ENCODE peak calls at places on chromosome 17, in seven cellular contexts. W is PC-3, O is tibial nerve, Z is fibroblast of the aortic adventitia, H is WERI-Rb-1, L is aorta, X is suprapubic skin. Q is an unnamed sample.

GRCh38 chr17:1005361-1005946 is 8.5 kb downstream of the TIMM22 start:
- DNase-seq in X (no peak), Z (peak), L (peak), O (no peak), H (no peak), W (no peak), Q (peak)

GRCh38 chr17:44023545-44024270 is 8.9 kb upstream of the TMEM101 start:
- DNase-seq in Z (no peak), L (peak), H (peak), O (no peak), X (no peak), W (no peak), Q (no peak)

GRCh38 chr17:3475812-3476686 is at the start of gene ASPA:
- DNase-seq in W (no peak), X (no peak), L (no peak), O (no peak), H (no peak), Z (peak), Q (no peak)

GRCh38 chr17:22303865-22304264 is 611.5 kb downstream of the KCNJ18 start:
- DNase-seq in O (no peak), X (no peak), H (no peak), L (no peak), W (no peak), Z (no peak), Q (no peak)

GRCh38 chr17:66276328-66276937 is 26.0 kb upstream of the PRKCA start:
- DNase-seq in O (no peak), H (no peak), L (no peak), W (no peak), X (no peak), Z (peak), Q (no peak)

GRCh38 chr17:28547623-28548416 is 4.6 kb downstream of the UNC119 start:
- DNase-seq in Z (peak), X (no peak), O (peak), W (peak), H (peak), L (peak), Q (peak)

GRCh38 chr17:34615326-34615725 is 35.9 kb downstream of the TMEM132E start:
- DNase-seq in O (no peak), H (peak), W (no peak), X (no peak), L (no peak), Z (no peak), Q (no peak)

GRCh38 chr17:45895304-45895968 is 1.1 kb downstream of the MAPT start:
- DNase-seq in L (no peak), X (peak), Z (no peak), H (peak), O (no peak), W (peak), Q (peak)

GRCh38 chr17:80164185-80164584 is 5.6 kb upstream of the CARD14 start:
- DNase-seq in W (no peak), L (no peak), X (no peak), O (no peak), H (no peak), Z (no peak), Q (no peak)

GRCh38 chr17:146546-146945 is 9.2 kb downstream of the SCGB1C2 start:
- DNase-seq in Z (no peak), O (peak), H (no peak), L (peak), W (no peak), X (peak), Q (no peak)

GRCh38 chr17:40517286-40517662 is 15.9 kb upstream of the TNS4 start:
- DNase-seq in W (no peak), X (peak), Z (no peak), O (no peak), L (no peak), H (no peak), Q (no peak)

GRCh38 chr17:17514993-17515920 is 19.1 kb upstream of the RASD1 start:
- DNase-seq in O (peak), Z (peak), H (no peak), W (no peak), L (peak), X (no peak), Q (no peak)

GRCh38 chr17:67577429-67577828 is 140.3 kb upstream of the NOL11 start:
- DNase-seq in L (no peak), H (no peak), W (no peak), X (no peak), O (no peak), Z (no peak), Q (no peak)

GRCh38 chr17:57697891-57698708 is 47.0 kb downstream of the CCDC182 start:
- DNase-seq in L (no peak), Z (no peak), H (no peak), X (peak), W (no peak), O (no peak), Q (no peak)

GRCh38 chr17:7043544-7044268 is at the start of gene SLC16A11:
- DNase-seq in W (no peak), H (peak), O (no peak), Z (peak), L (no peak), X (no peak), Q (no peak)

GRCh38 chr17:70067104-70067503 is 7.9 kb upstream of the KCNJ16 start:
- DNase-seq in L (no peak), O (no peak), H (no peak), Z (no peak), X (no peak), W (no peak), Q (no peak)

GRCh38 chr17:81939881-81940385 is 2.8 kb upstream of the PYCR1 start:
- DNase-seq in H (no peak), Z (peak), X (no peak), L (peak), O (no peak), W (no peak), Q (no peak)

GRCh38 chr17:80464486-80464885 is 11.9 kb downstream of the NPTX1 start:
- DNase-seq in H (no peak), W (no peak), O (no peak), L (no peak), Z (no peak), X (no peak), Q (no peak)

GRCh38 chr17:51461578-51462004 is 201.2 kb downstream of the UTP18 start:
- DNase-seq in O (peak), W (peak), X (no peak), Z (peak), H (peak), L (peak), Q (peak)

GRCh38 chr17:11495616-11496015 is 102.7 kb upstream of the DNAH9 start:
- DNase-seq in L (no peak), H (no peak), W (no peak), Z (no peak), X (no peak), O (no peak), Q (no peak)

GRCh38 chr17:19703776-19704371 is 12.5 kb downstream of the SLC47A2 start:
- DNase-seq in L (no peak), O (no peak), H (peak), X (no peak), W (no peak), Z (no peak), Q (no peak)

GRCh38 chr17:65885484-65885883 is 306.4 kb downstream of the CEP112 start:
- DNase-seq in W (no peak), X (no peak), O (no peak), H (no peak), Z (no peak), L (no peak), Q (no peak)

GRCh38 chr17:72373910-72374741 is 253.3 kb downstream of the SOX9 start:
- DNase-seq in O (no peak), H (peak), Z (peak), X (no peak), L (no peak), W (peak), Q (no peak)

GRCh38 chr17:80766290-80766689 is 221.7 kb downstream of the RPTOR start:
- DNase-seq in W (no peak), L (no peak), O (no peak), X (no peak), H (no peak), Z (no peak), Q (peak)

GRCh38 chr17:56176101-56176500 is 22.8 kb downstream of the ANKFN1 start:
- DNase-seq in Z (peak), W (no peak), X (no peak), O (no peak), H (no peak), L (no peak), Q (no peak)

GRCh38 chr17:42023524-42024349 is 3.8 kb downstream of the NKIRAS2 start:
- DNase-seq in O (peak), X (no peak), H (no peak), Z (no peak), W (no peak), L (peak), Q (no peak)

GRCh38 chr17:5419356-5419958 is at the start of gene NUP88:
- DNase-seq in H (peak), W (peak), X (peak), O (peak), L (peak), Z (peak), Q (peak)

GRCh38 chr17:74259667-74260524 is 14.1 kb upstream of the DNAI2 start:
- DNase-seq in H (no peak), W (peak), Z (no peak), L (no peak), X (no peak), O (no peak), Q (no peak)

GRCh38 chr17:33438136-33438535 is 145.0 kb upstream of the ASIC2 start:
- DNase-seq in O (no peak), L (no peak), H (no peak), W (no peak), X (no peak), Z (no peak), Q (no peak)

GRCh38 chr17:44216173-44216572 is 3.3 kb downstream of the UBTF start:
- DNase-seq in L (no peak), W (no peak), X (no peak), O (no peak), Z (no peak), H (no peak), Q (peak)

GRCh38 chr17:79874329-79874981 is 35.2 kb upstream of the CBX4 start:
- DNase-seq in W (peak), X (no peak), H (peak), Z (peak), O (no peak), L (no peak), Q (peak)

GRCh38 chr17:29091591-29092291 is 48.8 kb downstream of the PIPOX start:
- DNase-seq in Z (no peak), W (no peak), L (no peak), H (peak), O (no peak), X (no peak), Q (no peak)

GRCh38 chr17:45241315-45242011 is 19.8 kb downstream of the FMNL1 start:
- DNase-seq in Z (no peak), W (no peak), H (peak), L (no peak), X (no peak), O (no peak), Q (no peak)

GRCh38 chr17:78967782-78968362 is 11.9 kb downstream of the LGALS3BP start:
- DNase-seq in H (no peak), O (no peak), X (no peak), Z (no peak), W (peak), L (no peak), Q (no peak)

DNA sequence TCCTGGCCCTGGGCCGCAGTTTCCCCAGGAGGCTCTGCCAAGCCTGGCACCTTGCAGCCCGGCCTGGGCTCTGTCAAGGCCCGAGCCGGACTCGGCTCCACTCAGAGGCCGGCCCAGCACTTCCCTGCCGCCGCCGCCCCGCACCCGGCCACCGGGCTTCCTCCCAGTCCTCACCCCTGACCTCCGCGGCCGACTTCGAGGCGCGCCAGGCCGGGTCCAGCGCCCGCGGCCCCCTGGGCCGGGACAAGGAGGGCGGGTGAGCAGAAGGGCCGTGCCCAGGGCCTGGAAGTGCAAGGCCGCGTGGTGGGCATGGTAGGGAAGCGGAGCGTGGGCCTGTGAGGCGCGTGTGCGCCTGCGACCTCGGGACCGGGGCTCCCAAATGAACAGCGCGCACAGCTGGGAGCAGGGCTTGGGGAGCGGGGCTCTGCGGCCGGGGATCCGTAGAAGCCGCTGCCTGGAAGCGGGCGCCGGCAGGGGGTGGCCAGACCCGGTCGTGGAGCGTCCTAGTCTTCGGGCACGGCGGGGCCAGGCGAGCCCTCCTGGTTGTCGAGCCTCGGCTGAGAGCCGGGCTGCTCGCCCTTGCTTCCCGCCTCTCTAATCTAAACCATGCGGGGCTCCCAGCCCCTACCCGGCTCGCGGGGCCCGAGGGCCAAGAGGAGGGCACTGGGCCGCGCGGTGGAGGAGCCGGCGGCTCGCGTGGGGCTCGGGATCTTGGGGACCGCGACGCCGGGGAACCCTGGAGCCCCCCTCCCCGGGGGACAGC is 503 bp upstream of the TBX4 start:
- DNase-seq in O (no peak), W (no peak), L (no peak), Z (no peak), H (no peak), X (no peak), Q (no peak)
- H3K4me3 ChIP-seq in O (peak), W (no peak), L (peak), Z (no peak), H (no peak), X (peak), Q (no peak)

DNA sequence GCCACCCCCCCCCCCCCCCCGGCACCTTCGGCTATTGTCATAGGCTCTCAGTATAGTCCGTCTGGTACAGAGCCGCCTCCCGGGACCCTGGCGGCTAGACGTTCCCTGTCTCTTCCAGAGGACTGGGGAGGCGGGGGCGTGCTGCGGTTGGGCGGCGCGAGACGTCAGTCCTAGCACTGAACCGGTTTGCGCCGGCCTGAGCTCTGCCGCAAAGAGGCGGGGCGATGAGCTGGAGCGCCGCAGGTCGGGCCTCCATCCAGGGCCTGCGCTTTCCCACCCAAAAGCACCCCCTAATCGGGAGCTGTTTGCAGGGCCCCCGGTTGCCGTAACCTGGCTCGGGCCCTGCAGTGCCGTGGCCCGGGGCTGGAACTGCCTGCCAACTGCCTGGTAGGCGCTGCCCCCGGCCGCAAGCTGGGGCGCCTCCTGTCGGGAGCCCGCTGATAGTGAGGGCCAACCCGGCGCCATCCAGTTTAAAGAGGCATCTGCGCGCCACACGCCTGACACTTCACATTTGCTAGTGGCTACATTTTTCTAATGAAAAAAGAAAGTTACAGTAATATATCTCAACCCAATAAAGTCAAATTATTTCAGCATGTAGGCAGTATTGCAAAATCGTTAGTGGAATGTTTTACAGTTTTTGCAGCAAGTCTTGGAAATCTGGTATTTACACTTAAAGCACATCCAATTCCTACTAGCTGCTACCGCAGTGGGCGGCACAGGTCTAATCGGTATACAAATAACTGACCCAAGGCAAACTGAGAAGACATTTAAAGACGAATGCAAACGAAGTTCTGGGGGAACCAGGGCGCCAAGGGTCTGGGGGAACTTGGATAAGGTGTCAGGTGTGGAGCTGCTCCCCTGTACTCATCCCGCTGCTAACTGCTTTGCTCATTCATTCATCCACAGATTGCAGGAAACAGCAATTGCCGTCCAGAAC is 753 bp upstream of the USP22 start:
- DNase-seq in Z (peak), L (peak), H (peak), W (peak), O (peak), X (peak), Q (peak)
- H3K4me3 ChIP-seq in Z (peak), L (peak), H (peak), W (peak), O (peak), X (peak), Q (peak)

GRCh38 chr17:49508891-49509587 is 13.9 kb downstream of the NGFR start:
- DNase-seq in O (no peak), Z (no peak), H (no peak), X (no peak), L (no peak), W (no peak), Q (no peak)
- H3K4me3 ChIP-seq in O (no peak), Z (no peak), H (no peak), X (no peak), L (no peak), W (no peak), Q (no peak)

DNA sequence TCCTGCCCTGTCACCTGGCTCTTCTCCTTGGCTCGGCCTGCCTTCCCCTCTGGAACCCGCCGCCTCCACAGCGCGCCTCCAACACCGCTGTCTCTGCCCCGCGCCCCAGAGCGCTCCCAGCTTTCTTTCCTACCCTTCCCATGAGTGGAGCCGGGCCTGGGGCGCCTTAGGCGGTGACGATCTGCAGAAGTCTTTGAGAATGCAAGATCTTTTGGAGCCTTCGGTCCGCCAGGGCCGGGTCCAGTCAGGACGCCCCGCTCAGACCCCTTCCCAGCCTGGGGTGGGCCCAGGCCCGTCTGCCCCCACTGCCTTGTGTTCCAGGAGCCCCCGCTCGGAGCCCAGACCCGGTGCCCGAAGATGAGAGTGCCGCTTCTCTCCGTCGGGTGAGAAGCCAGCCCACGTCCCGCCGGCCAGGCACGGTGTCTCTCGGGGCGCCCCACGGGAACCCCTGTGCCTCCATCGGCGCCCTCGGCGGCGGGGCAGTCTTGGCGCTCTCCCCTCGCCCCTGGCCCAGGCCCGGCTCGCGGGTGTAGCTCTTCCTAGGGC is 40.0 kb downstream of the MRM1 start:
- DNase-seq in X (no peak), W (no peak), Z (no peak), H (no peak), O (no peak), L (no peak), Q (no peak)
- H3K4me3 ChIP-seq in X (peak), W (no peak), Z (peak), H (no peak), O (peak), L (no peak), Q (no peak)

GRCh38 chr17:8056232-8056975 is 17.5 kb downstream of the ALOX15B start:
- DNase-seq in L (peak), W (peak), Z (peak), X (peak), H (peak), O (peak), Q (no peak)
- H3K4me3 ChIP-seq in L (no peak), W (peak), Z (no peak), X (no peak), H (peak), O (no peak), Q (no peak)

GRCh38 chr17:77542551-77543490 is 402.1 kb downstream of the SEC14L1 start:
- DNase-seq in O (peak), W (peak), L (peak), X (peak), Z (peak), H (peak), Q (peak)

GRCh38 chr17:77543779-77544178 is 403.0 kb downstream of the SEC14L1 start:
- DNase-seq in W (no peak), X (no peak), O (no peak), H (no peak), L (no peak), Z (no peak), Q (no peak)

GRCh38 chr17:77548967-77549366 is 408.2 kb downstream of the SEC14L1 start:
- DNase-seq in X (no peak), Z (no peak), L (no peak), W (no peak), O (no peak), H (no peak), Q (no peak)

GRCh38 chr17:77544347-77544746 is 403.6 kb downstream of the SEC14L1 start:
- DNase-seq in H (no peak), L (no peak), X (no peak), O (no peak), Z (no peak), W (no peak), Q (no peak)

DNA sequence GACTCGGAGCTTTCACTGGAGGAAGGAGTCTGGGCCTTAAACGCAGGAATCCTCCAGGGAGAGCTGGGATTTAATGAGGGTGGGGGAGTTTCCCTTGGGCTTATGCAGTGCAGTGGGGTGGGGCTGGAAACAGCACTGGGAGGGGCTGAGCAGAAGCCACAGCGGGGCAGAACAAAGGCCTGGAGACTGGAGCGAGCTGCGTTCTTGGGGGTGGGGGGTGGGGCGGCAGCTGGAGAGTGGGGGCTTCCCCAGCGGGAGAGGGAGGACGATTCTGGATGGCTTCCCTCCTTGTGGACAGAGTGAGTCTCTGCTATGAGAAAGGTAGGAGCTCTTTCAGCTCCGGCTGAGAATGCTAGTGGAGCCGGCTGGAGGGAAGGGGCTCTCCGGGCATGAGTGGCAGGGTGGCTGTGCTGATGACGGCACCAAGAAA is 406.0 kb downstream of the SEC14L1 start:
- DNase-seq in Z (no peak), X (no peak), H (peak), W (no peak), O (no peak), L (no peak), Q (no peak)
- H3K4me3 ChIP-seq in Z (no peak), X (no peak), H (peak), W (no peak), O (no peak), L (no peak), Q (no peak)